ENCODE peak calls at places on chromosomes 2 and 18, in four cellular contexts. F, G, R and I are unnamed samples.

GRCh38 chr18:9069482-9070059 is 32.9 kb upstream of the NDUFV2 start:
- DNase-seq in F (no peak), G (no peak), R (no peak), I (no peak)

GRCh38 chr2:177433402-177433801 is 40.8 kb downstream of the AGPS start:
- DNase-seq in F (no peak), G (no peak), R (no peak), I (no peak)

GRCh38 chr2:43402002-43402401 is 175.6 kb upstream of the ZFP36L2 start:
- DNase-seq in F (no peak), G (no peak), R (no peak), I (no peak)

GRCh38 chr2:45874324-45874723 is 222.8 kb downstream of the PRKCE start:
- DNase-seq in F (no peak), G (no peak), R (peak), I (no peak)

GRCh38 chr2:232147440-232148077 is 186.0 kb downstream of the DIS3L2 start:
- DNase-seq in F (no peak), G (no peak), R (no peak), I (no peak)

GRCh38 chr2:65396348-65397026 is 35.9 kb downstream of the SPRED2 start:
- DNase-seq in F (no peak), G (no peak), R (peak), I (no peak)

GRCh38 chr18:29169599-29169998 is 992.7 kb upstream of the CDH2 start:
- DNase-seq in F (no peak), G (no peak), R (no peak), I (no peak)

GRCh38 chr2:219272351-219272750 is 6.8 kb upstream of the DNAJB2 start:
- DNase-seq in F (no peak), G (no peak), R (no peak), I (no peak)

GRCh38 chr18:56298935-56299334 is 339.5 kb downstream of the TXNL1 start:
- DNase-seq in F (no peak), G (no peak), R (no peak), I (no peak)

GRCh38 chr2:203591642-203592041 is 56.5 kb upstream of the RAPH1 start:
- DNase-seq in F (no peak), G (no peak), R (no peak), I (no peak)

GRCh38 chr18:70491734-70492348 is 203.0 kb downstream of the SOCS6 start:
- DNase-seq in F (peak), G (peak), R (peak), I (peak)

GRCh38 chr2:175579646-175580045 is 398.1 kb upstream of the ATP5MC3 start:
- DNase-seq in F (no peak), G (no peak), R (no peak), I (no peak)

GRCh38 chr18:13070460-13070859 is 79.3 kb downstream of the CEP192 start:
- DNase-seq in F (no peak), G (no peak), R (no peak), I (no peak)

GRCh38 chr2:65316072-65316471 is 88.4 kb downstream of the ACTR2 start:
- DNase-seq in F (no peak), G (no peak), R (peak), I (no peak)

GRCh38 chr2:9627310-9627709 is 3.5 kb downstream of the YWHAQ start:
- DNase-seq in F (no peak), G (no peak), R (no peak), I (no peak)

GRCh38 chr2:161913865-161914264 is 160.2 kb downstream of the DPP4 start:
- DNase-seq in F (no peak), G (no peak), R (no peak), I (no peak)